ENCODE peak calls at places on chromosome 4, in nine cellular contexts. One of them, this sample, is unnamed.

GRCh38 chr4:38280323-38280706 is 320.1 kb downstream of the PTTG2 start:
- DNase-seq in activated B cell treated with CpG ODN at 0.5 μM for 24 hours: no peak
- DNase-seq in AG09319: no peak
- DNase-seq in fibroblast of the aortic adventitia: no peak
- DNase-seq in left cardiac atrium: no peak
- DNase-seq in H1: no peak
- DNase-seq in NCI-H510A: no peak
- DNase-seq in activated T-cell treated with anti-CD3 and anti-CD28 coated beads for 1 hour: no peak
- DNase-seq in NCI-H2081: no peak
- DNase-seq in this sample: no peak

GRCh38 chr4:79604152-79604551 is 196.1 kb upstream of the GK2 start:
- DNase-seq in activated B cell treated with CpG ODN at 0.5 μM for 24 hours: no peak
- DNase-seq in AG09319: no peak
- DNase-seq in fibroblast of the aortic adventitia: no peak
- DNase-seq in left cardiac atrium: no peak
- DNase-seq in H1: no peak
- DNase-seq in NCI-H510A: no peak
- DNase-seq in activated T-cell treated with anti-CD3 and anti-CD28 coated beads for 1 hour: no peak
- DNase-seq in NCI-H2081: no peak
- DNase-seq in this sample: no peak

GRCh38 chr4:55181606-55182005 is 56.2 kb upstream of the KDR start:
- DNase-seq in activated B cell treated with CpG ODN at 0.5 μM for 24 hours: no peak
- DNase-seq in AG09319: no peak
- DNase-seq in fibroblast of the aortic adventitia: peak
- DNase-seq in left cardiac atrium: no peak
- DNase-seq in H1: no peak
- DNase-seq in NCI-H510A: no peak
- DNase-seq in activated T-cell treated with anti-CD3 and anti-CD28 coated beads for 1 hour: no peak
- DNase-seq in NCI-H2081: no peak
- DNase-seq in this sample: no peak

GRCh38 chr4:10619220-10619619 is 65.3 kb downstream of the CLNK start:
- DNase-seq in activated B cell treated with CpG ODN at 0.5 μM for 24 hours: no peak
- DNase-seq in AG09319: no peak
- DNase-seq in fibroblast of the aortic adventitia: peak
- DNase-seq in left cardiac atrium: no peak
- DNase-seq in H1: no peak
- DNase-seq in NCI-H510A: peak
- DNase-seq in activated T-cell treated with anti-CD3 and anti-CD28 coated beads for 1 hour: no peak
- DNase-seq in NCI-H2081: peak
- DNase-seq in this sample: no peak

GRCh38 chr4:45475490-45475889 is 648.4 kb downstream of the GABRG1 start:
- DNase-seq in activated B cell treated with CpG ODN at 0.5 μM for 24 hours: no peak
- DNase-seq in AG09319: no peak
- DNase-seq in fibroblast of the aortic adventitia: no peak
- DNase-seq in left cardiac atrium: no peak
- DNase-seq in H1: no peak
- DNase-seq in NCI-H510A: no peak
- DNase-seq in activated T-cell treated with anti-CD3 and anti-CD28 coated beads for 1 hour: no peak
- DNase-seq in NCI-H2081: no peak
- DNase-seq in this sample: no peak

GRCh38 chr4:181688416-181688815 is 554.8 kb upstream of the TENM3 start:
- DNase-seq in activated B cell treated with CpG ODN at 0.5 μM for 24 hours: no peak
- DNase-seq in AG09319: no peak
- DNase-seq in fibroblast of the aortic adventitia: no peak
- DNase-seq in left cardiac atrium: no peak
- DNase-seq in H1: no peak
- DNase-seq in NCI-H510A: no peak
- DNase-seq in activated T-cell treated with anti-CD3 and anti-CD28 coated beads for 1 hour: no peak
- DNase-seq in NCI-H2081: no peak
- DNase-seq in this sample: no peak

GRCh38 chr4:135316266-135316779 is 1114.7 kb upstream of the PABPC4L start:
- DNase-seq in activated B cell treated with CpG ODN at 0.5 μM for 24 hours: no peak
- DNase-seq in AG09319: no peak
- DNase-seq in fibroblast of the aortic adventitia: no peak
- DNase-seq in left cardiac atrium: no peak
- DNase-seq in H1: no peak
- DNase-seq in NCI-H510A: no peak
- DNase-seq in activated T-cell treated with anti-CD3 and anti-CD28 coated beads for 1 hour: no peak
- DNase-seq in NCI-H2081: no peak
- DNase-seq in this sample: no peak

GRCh38 chr4:37392540-37393255 is 148.2 kb downstream of the NWD2 start:
- DNase-seq in activated B cell treated with CpG ODN at 0.5 μM for 24 hours: no peak
- DNase-seq in AG09319: no peak
- DNase-seq in fibroblast of the aortic adventitia: no peak
- DNase-seq in left cardiac atrium: peak
- DNase-seq in H1: no peak
- DNase-seq in NCI-H510A: no peak
- DNase-seq in activated T-cell treated with anti-CD3 and anti-CD28 coated beads for 1 hour: no peak
- DNase-seq in NCI-H2081: peak
- DNase-seq in this sample: no peak

GRCh38 chr4:140326395-140326993 is 47.0 kb upstream of the SCOC start:
- DNase-seq in activated B cell treated with CpG ODN at 0.5 μM for 24 hours: no peak
- DNase-seq in AG09319: no peak
- DNase-seq in fibroblast of the aortic adventitia: peak
- DNase-seq in left cardiac atrium: peak
- DNase-seq in H1: no peak
- DNase-seq in NCI-H510A: no peak
- DNase-seq in activated T-cell treated with anti-CD3 and anti-CD28 coated beads for 1 hour: no peak
- DNase-seq in NCI-H2081: peak
- DNase-seq in this sample: no peak

GRCh38 chr4:37482236-37482635 is 203.9 kb downstream of the RELL1 start:
- DNase-seq in activated B cell treated with CpG ODN at 0.5 μM for 24 hours: no peak
- DNase-seq in AG09319: no peak
- DNase-seq in fibroblast of the aortic adventitia: no peak
- DNase-seq in left cardiac atrium: no peak
- DNase-seq in H1: no peak
- DNase-seq in NCI-H510A: no peak
- DNase-seq in activated T-cell treated with anti-CD3 and anti-CD28 coated beads for 1 hour: no peak
- DNase-seq in NCI-H2081: no peak
- DNase-seq in this sample: no peak

GRCh38 chr4:82380344-82380743 is 6.6 kb upstream of the HNRNPD start:
- DNase-seq in activated B cell treated with CpG ODN at 0.5 μM for 24 hours: no peak
- DNase-seq in AG09319: no peak
- DNase-seq in fibroblast of the aortic adventitia: no peak
- DNase-seq in left cardiac atrium: peak
- DNase-seq in H1: no peak
- DNase-seq in NCI-H510A: no peak
- DNase-seq in activated T-cell treated with anti-CD3 and anti-CD28 coated beads for 1 hour: no peak
- DNase-seq in NCI-H2081: no peak
- DNase-seq in this sample: no peak

GRCh38 chr4:53089940-53090729 is 228.0 kb downstream of the RASL11B start:
- DNase-seq in activated B cell treated with CpG ODN at 0.5 μM for 24 hours: no peak
- DNase-seq in AG09319: peak
- DNase-seq in fibroblast of the aortic adventitia: peak
- DNase-seq in left cardiac atrium: no peak
- DNase-seq in H1: no peak
- DNase-seq in NCI-H510A: no peak
- DNase-seq in activated T-cell treated with anti-CD3 and anti-CD28 coated beads for 1 hour: no peak
- DNase-seq in NCI-H2081: no peak
- DNase-seq in this sample: no peak

GRCh38 chr4:123838426-123838825 is 441.8 kb downstream of the SPRY1 start:
- DNase-seq in activated B cell treated with CpG ODN at 0.5 μM for 24 hours: no peak
- DNase-seq in AG09319: no peak
- DNase-seq in fibroblast of the aortic adventitia: no peak
- DNase-seq in left cardiac atrium: no peak
- DNase-seq in H1: no peak
- DNase-seq in NCI-H510A: no peak
- DNase-seq in activated T-cell treated with anti-CD3 and anti-CD28 coated beads for 1 hour: no peak
- DNase-seq in NCI-H2081: peak
- DNase-seq in this sample: no peak

GRCh38 chr4:128347930-128348660 is 60.5 kb upstream of the PGRMC2 start:
- DNase-seq in activated B cell treated with CpG ODN at 0.5 μM for 24 hours: no peak
- DNase-seq in AG09319: no peak
- DNase-seq in fibroblast of the aortic adventitia: peak
- DNase-seq in left cardiac atrium: no peak
- DNase-seq in H1: no peak
- DNase-seq in NCI-H510A: no peak
- DNase-seq in activated T-cell treated with anti-CD3 and anti-CD28 coated beads for 1 hour: no peak
- DNase-seq in NCI-H2081: no peak
- DNase-seq in this sample: no peak

GRCh38 chr4:183602444-183603102 is 56.4 kb downstream of the RWDD4 start:
- DNase-seq in activated B cell treated with CpG ODN at 0.5 μM for 24 hours: no peak
- DNase-seq in AG09319: no peak
- DNase-seq in fibroblast of the aortic adventitia: peak
- DNase-seq in left cardiac atrium: no peak
- DNase-seq in H1: no peak
- DNase-seq in NCI-H510A: no peak
- DNase-seq in activated T-cell treated with anti-CD3 and anti-CD28 coated beads for 1 hour: no peak
- DNase-seq in NCI-H2081: no peak
- DNase-seq in this sample: no peak

GRCh38 chr4:24745172-24745895 is 50.0 kb upstream of the SOD3 start:
- DNase-seq in activated B cell treated with CpG ODN at 0.5 μM for 24 hours: no peak
- DNase-seq in AG09319: no peak
- DNase-seq in fibroblast of the aortic adventitia: no peak
- DNase-seq in left cardiac atrium: no peak
- DNase-seq in H1: no peak
- DNase-seq in NCI-H510A: no peak
- DNase-seq in activated T-cell treated with anti-CD3 and anti-CD28 coated beads for 1 hour: no peak
- DNase-seq in NCI-H2081: no peak
- DNase-seq in this sample: no peak

GRCh38 chr4:35325908-35326453 is 918.3 kb downstream of the ARAP2 start:
- DNase-seq in activated B cell treated with CpG ODN at 0.5 μM for 24 hours: no peak
- DNase-seq in AG09319: no peak
- DNase-seq in fibroblast of the aortic adventitia: no peak
- DNase-seq in left cardiac atrium: no peak
- DNase-seq in H1: no peak
- DNase-seq in NCI-H510A: no peak
- DNase-seq in activated T-cell treated with anti-CD3 and anti-CD28 coated beads for 1 hour: no peak
- DNase-seq in NCI-H2081: peak
- DNase-seq in this sample: no peak

GRCh38 chr4:169311643-169312365 is 41.0 kb upstream of the SH3RF1 start:
- DNase-seq in activated B cell treated with CpG ODN at 0.5 μM for 24 hours: no peak
- DNase-seq in AG09319: no peak
- DNase-seq in fibroblast of the aortic adventitia: peak
- DNase-seq in left cardiac atrium: no peak
- DNase-seq in H1: peak
- DNase-seq in NCI-H510A: no peak
- DNase-seq in activated T-cell treated with anti-CD3 and anti-CD28 coated beads for 1 hour: no peak
- DNase-seq in NCI-H2081: no peak
- DNase-seq in this sample: peak

GRCh38 chr4:81418572-81418971 is 53.1 kb downstream of the RASGEF1B start:
- DNase-seq in activated B cell treated with CpG ODN at 0.5 μM for 24 hours: no peak
- DNase-seq in AG09319: no peak
- DNase-seq in fibroblast of the aortic adventitia: no peak
- DNase-seq in left cardiac atrium: no peak
- DNase-seq in H1: no peak
- DNase-seq in NCI-H510A: no peak
- DNase-seq in activated T-cell treated with anti-CD3 and anti-CD28 coated beads for 1 hour: no peak
- DNase-seq in NCI-H2081: no peak
- DNase-seq in this sample: no peak

GRCh38 chr4:6467600-6467999 is 4.8 kb downstream of the PPP2R2C start:
- DNase-seq in activated B cell treated with CpG ODN at 0.5 μM for 24 hours: no peak
- DNase-seq in AG09319: no peak
- DNase-seq in fibroblast of the aortic adventitia: no peak
- DNase-seq in left cardiac atrium: no peak
- DNase-seq in H1: no peak
- DNase-seq in NCI-H510A: no peak
- DNase-seq in activated T-cell treated with anti-CD3 and anti-CD28 coated beads for 1 hour: no peak
- DNase-seq in NCI-H2081: no peak
- DNase-seq in this sample: no peak

GRCh38 chr4:156779774-156780173 is 191.8 kb downstream of the PDGFC start:
- DNase-seq in activated B cell treated with CpG ODN at 0.5 μM for 24 hours: no peak
- DNase-seq in AG09319: no peak
- DNase-seq in fibroblast of the aortic adventitia: peak
- DNase-seq in left cardiac atrium: no peak
- DNase-seq in H1: no peak
- DNase-seq in NCI-H510A: no peak
- DNase-seq in activated T-cell treated with anti-CD3 and anti-CD28 coated beads for 1 hour: no peak
- DNase-seq in NCI-H2081: no peak
- DNase-seq in this sample: no peak

This sample was measured in iPS DF 19.7.